ENCODE peak calls at places on chromosomes 11 and 22, in seven cellular contexts. One of them, this sample, is unnamed. For H3K4me1, the result is how much of the 10 kb centered on the place peaks cover.

GRCh38 chr22:42719656-42720262 is 911 bp downstream of the A4GALT start:
- DNase-seq in lower lobe of right lung: no peak
- DNase-seq in HCT116: no peak
- DNase-seq in Panc1: no peak
- DNase-seq in heart left ventricle: peak
- DNase-seq in breast epithelium: no peak
- DNase-seq in A549: no peak
- DNase-seq in this sample: no peak

GRCh38 chr11:70879601-70880285 is 372.6 kb downstream of the SHANK2 start:
- DNase-seq in lower lobe of right lung: no peak
- DNase-seq in HCT116: no peak
- DNase-seq in Panc1: no peak
- DNase-seq in heart left ventricle: no peak
- DNase-seq in breast epithelium: no peak
- DNase-seq in A549: no peak
- DNase-seq in this sample: no peak

GRCh38 chr11:114684636-114685035 is 6.3 kb downstream of the NXPE2 start:
- DNase-seq in lower lobe of right lung: no peak
- DNase-seq in HCT116: no peak
- DNase-seq in Panc1: no peak
- DNase-seq in heart left ventricle: no peak
- DNase-seq in breast epithelium: no peak
- DNase-seq in A549: no peak
- DNase-seq in this sample: no peak

GRCh38 chr11:118691926-118692830 is 12.7 kb upstream of the TREH start:
- DNase-seq in lower lobe of right lung: no peak
- DNase-seq in HCT116: no peak
- DNase-seq in Panc1: no peak
- DNase-seq in heart left ventricle: no peak
- DNase-seq in breast epithelium: peak
- DNase-seq in A549: no peak
- DNase-seq in this sample: peak

GRCh38 chr11:64358907-64359711 is at the start of gene RPS6KA4:
- DNase-seq in lower lobe of right lung: peak
- DNase-seq in HCT116: no peak
- DNase-seq in Panc1: no peak
- DNase-seq in heart left ventricle: peak
- DNase-seq in breast epithelium: peak
- DNase-seq in A549: peak
- DNase-seq in this sample: peak

GRCh38 chr11:126700773-126701554 is 299.6 kb downstream of the KIRREL3 start:
- DNase-seq in lower lobe of right lung: no peak
- DNase-seq in HCT116: no peak
- DNase-seq in Panc1: no peak
- DNase-seq in heart left ventricle: no peak
- DNase-seq in breast epithelium: no peak
- DNase-seq in A549: peak
- DNase-seq in this sample: no peak

GRCh38 chr11:75014129-75014528 is 25.4 kb downstream of the NEU3 start:
- DNase-seq in lower lobe of right lung: no peak
- DNase-seq in HCT116: no peak
- DNase-seq in Panc1: no peak
- DNase-seq in heart left ventricle: peak
- DNase-seq in breast epithelium: no peak
- DNase-seq in A549: peak
- DNase-seq in this sample: no peak

GRCh38 chr22:40414838-40415505 is 44.6 kb downstream of the SGSM3 start:
- DNase-seq in lower lobe of right lung: peak
- DNase-seq in HCT116: no peak
- DNase-seq in Panc1: no peak
- DNase-seq in heart left ventricle: no peak
- DNase-seq in breast epithelium: no peak
- DNase-seq in A549: no peak
- DNase-seq in this sample: no peak

GRCh38 chr22:39723463-39723862 is 152.9 kb downstream of the CACNA1I start:
- DNase-seq in lower lobe of right lung: no peak
- DNase-seq in HCT116: no peak
- DNase-seq in Panc1: no peak
- DNase-seq in heart left ventricle: no peak
- DNase-seq in breast epithelium: no peak
- DNase-seq in A549: no peak
- DNase-seq in this sample: peak

GRCh38 chr11:134098566-134099184 is 29.8 kb downstream of the JAM3 start:
- DNase-seq in lower lobe of right lung: no peak
- DNase-seq in HCT116: peak
- DNase-seq in Panc1: peak
- DNase-seq in heart left ventricle: no peak
- DNase-seq in breast epithelium: no peak
- DNase-seq in A549: peak
- DNase-seq in this sample: no peak

GRCh38 chr11:22938691-22939090 is 78.4 kb upstream of the CCDC179 start:
- DNase-seq in lower lobe of right lung: no peak
- DNase-seq in HCT116: no peak
- DNase-seq in Panc1: no peak
- DNase-seq in heart left ventricle: no peak
- DNase-seq in breast epithelium: no peak
- DNase-seq in A549: no peak
- DNase-seq in this sample: no peak

GRCh38 chr11:61254403-61255025 is 13.5 kb downstream of the PGA5 start:
- DNase-seq in lower lobe of right lung: peak
- DNase-seq in HCT116: peak
- DNase-seq in Panc1: peak
- DNase-seq in heart left ventricle: peak
- DNase-seq in breast epithelium: no peak
- DNase-seq in A549: peak
- DNase-seq in this sample: peak

GRCh38 chr11:80899381-80899780 is 1458.6 kb upstream of the TENM4 start:
- DNase-seq in lower lobe of right lung: no peak
- DNase-seq in HCT116: no peak
- DNase-seq in Panc1: no peak
- DNase-seq in heart left ventricle: no peak
- DNase-seq in breast epithelium: no peak
- DNase-seq in A549: no peak
- DNase-seq in this sample: no peak

GRCh38 chr11:133403900-133404299 is 128.4 kb downstream of the OPCML start:
- DNase-seq in lower lobe of right lung: no peak
- DNase-seq in HCT116: no peak
- DNase-seq in Panc1: no peak
- DNase-seq in heart left ventricle: no peak
- DNase-seq in breast epithelium: no peak
- DNase-seq in A549: peak
- DNase-seq in this sample: no peak

GRCh38 chr11:75639752-75640151 is 29.1 kb downstream of the MAP6 start:
- DNase-seq in lower lobe of right lung: peak
- DNase-seq in HCT116: no peak
- DNase-seq in Panc1: no peak
- DNase-seq in heart left ventricle: peak
- DNase-seq in breast epithelium: peak
- DNase-seq in A549: no peak
- DNase-seq in this sample: peak

GRCh38 chr11:76903325-76903724 is 42.6 kb downstream of the ACER3 start:
- DNase-seq in lower lobe of right lung: no peak
- DNase-seq in HCT116: peak
- DNase-seq in Panc1: no peak
- DNase-seq in heart left ventricle: no peak
- DNase-seq in breast epithelium: no peak
- DNase-seq in A549: no peak
- DNase-seq in this sample: no peak

GRCh38 chr11:100009728-100010127 is 677.4 kb upstream of the ARHGAP42 start:
- DNase-seq in lower lobe of right lung: no peak
- DNase-seq in HCT116: no peak
- DNase-seq in Panc1: no peak
- DNase-seq in heart left ventricle: no peak
- DNase-seq in breast epithelium: no peak
- DNase-seq in A549: no peak
- DNase-seq in this sample: no peak

GRCh38 chr22:46454910-46455269 is 82.5 kb downstream of the CELSR1 start:
- DNase-seq in lower lobe of right lung: no peak
- DNase-seq in HCT116: peak
- DNase-seq in Panc1: peak
- DNase-seq in heart left ventricle: no peak
- DNase-seq in breast epithelium: no peak
- DNase-seq in A549: peak
- DNase-seq in this sample: no peak

GRCh38 chr11:123253909-123254308 is 58.9 kb upstream of the CLMP start:
- DNase-seq in lower lobe of right lung: no peak
- DNase-seq in HCT116: no peak
- DNase-seq in Panc1: no peak
- DNase-seq in heart left ventricle: no peak
- DNase-seq in breast epithelium: no peak
- DNase-seq in A549: no peak
- DNase-seq in this sample: no peak

GRCh38 chr11:71930556-71931244 is 1.9 kb downstream of the RNF121 start:
- DNase-seq in lower lobe of right lung: no peak
- DNase-seq in HCT116: no peak
- DNase-seq in Panc1: no peak
- DNase-seq in heart left ventricle: no peak
- DNase-seq in breast epithelium: no peak
- DNase-seq in A549: no peak
- DNase-seq in this sample: no peak

GRCh38 chr11:36456136-36456535 is 53.9 kb downstream of the TRAF6 start:
- DNase-seq in lower lobe of right lung: no peak
- DNase-seq in HCT116: no peak
- DNase-seq in Panc1: no peak
- DNase-seq in heart left ventricle: no peak
- DNase-seq in breast epithelium: no peak
- DNase-seq in A549: no peak
- DNase-seq in this sample: no peak

GRCh38 chr11:125454047-125454446 is 42.0 kb downstream of the FEZ1 start:
- DNase-seq in lower lobe of right lung: no peak
- DNase-seq in HCT116: no peak
- DNase-seq in Panc1: no peak
- DNase-seq in heart left ventricle: no peak
- DNase-seq in breast epithelium: no peak
- DNase-seq in A549: no peak
- DNase-seq in this sample: no peak

GRCh38 chr11:35151896-35152295 is 12.9 kb downstream of the CD44 start:
- DNase-seq in lower lobe of right lung: no peak
- DNase-seq in HCT116: no peak
- DNase-seq in Panc1: no peak
- DNase-seq in heart left ventricle: no peak
- DNase-seq in breast epithelium: no peak
- DNase-seq in A549: no peak
- DNase-seq in this sample: no peak

GRCh38 chr11:126716456-126717083 is 284.0 kb downstream of the KIRREL3 start:
- DNase-seq in lower lobe of right lung: no peak
- DNase-seq in HCT116: peak
- DNase-seq in Panc1: peak
- DNase-seq in heart left ventricle: no peak
- DNase-seq in breast epithelium: no peak
- DNase-seq in A549: peak
- DNase-seq in this sample: no peak

GRCh38 chr22:23675502-23676415 is 15.1 kb upstream of the RGL4 start:
- DNase-seq in lower lobe of right lung: peak
- DNase-seq in HCT116: no peak
- DNase-seq in Panc1: no peak
- DNase-seq in heart left ventricle: no peak
- DNase-seq in breast epithelium: no peak
- DNase-seq in A549: no peak
- DNase-seq in this sample: peak

GRCh38 chr22:29310065-29310862 is 3.8 kb downstream of the GAS2L1 start:
- DNase-seq in lower lobe of right lung: no peak
- DNase-seq in HCT116: no peak
- DNase-seq in Panc1: no peak
- DNase-seq in heart left ventricle: no peak
- DNase-seq in breast epithelium: no peak
- DNase-seq in A549: no peak
- DNase-seq in this sample: no peak
- H3K4me1 ChIP-seq in lower lobe of right lung: half or more
- H3K4me1 ChIP-seq in HCT116: half or more
- H3K4me1 ChIP-seq in Panc1: under half
- H3K4me1 ChIP-seq in heart left ventricle: half or more
- H3K4me1 ChIP-seq in breast epithelium: under half
- H3K4me1 ChIP-seq in A549: half or more
- H3K4me1 ChIP-seq in this sample: half or more

DNA sequence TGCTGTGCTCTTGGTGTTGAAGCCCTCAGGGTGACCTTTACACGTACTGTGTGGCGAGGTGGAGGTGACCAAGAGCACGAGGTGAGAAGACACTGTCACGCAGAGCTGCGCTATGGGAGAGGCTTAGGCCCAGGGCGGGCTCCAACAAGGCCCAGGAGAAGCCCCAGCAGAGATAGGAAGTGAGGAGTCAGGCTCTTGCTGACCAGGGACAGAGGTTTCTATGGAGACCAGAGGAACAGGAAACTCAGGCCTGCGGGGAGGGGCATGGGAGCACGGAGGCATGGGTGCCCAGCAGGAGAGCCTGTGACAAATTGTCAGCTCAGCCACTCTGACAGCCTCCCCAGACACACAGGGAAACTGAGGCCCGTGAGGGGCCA is 15.8 kb downstream of the DGKZ start:
- DNase-seq in lower lobe of right lung: peak
- DNase-seq in HCT116: no peak
- DNase-seq in Panc1: no peak
- DNase-seq in heart left ventricle: peak
- DNase-seq in breast epithelium: peak
- DNase-seq in A549: peak
- DNase-seq in this sample: peak
- H3K4me3 ChIP-seq in lower lobe of right lung: peak
- H3K4me3 ChIP-seq in HCT116: no peak
- H3K4me3 ChIP-seq in Panc1: no peak
- H3K4me3 ChIP-seq in heart left ventricle: peak
- H3K4me3 ChIP-seq in breast epithelium: peak
- H3K4me3 ChIP-seq in A549: no peak
- H3K4me3 ChIP-seq in this sample: no peak

GRCh38 chr22:26615149-26615548 is 2.7 kb downstream of the CRYBB1 start:
- DNase-seq in lower lobe of right lung: no peak
- DNase-seq in HCT116: no peak
- DNase-seq in Panc1: no peak
- DNase-seq in heart left ventricle: no peak
- DNase-seq in breast epithelium: no peak
- DNase-seq in A549: no peak
- DNase-seq in this sample: no peak
- H3K4me1 ChIP-seq in lower lobe of right lung: under half
- H3K4me1 ChIP-seq in HCT116: under half
- H3K4me1 ChIP-seq in Panc1: under half
- H3K4me1 ChIP-seq in heart left ventricle: under half
- H3K4me1 ChIP-seq in breast epithelium: under half
- H3K4me1 ChIP-seq in A549: under half
- H3K4me1 ChIP-seq in this sample: under half

GRCh38 chr11:13008625-13009475 is at the start of gene RASSF10:
- DNase-seq in lower lobe of right lung: peak
- DNase-seq in HCT116: no peak
- DNase-seq in Panc1: no peak
- DNase-seq in heart left ventricle: peak
- DNase-seq in breast epithelium: peak
- DNase-seq in A549: peak
- DNase-seq in this sample: peak

GRCh38 chr11:13011366-13012036 is 2.4 kb downstream of the RASSF10 start:
- DNase-seq in lower lobe of right lung: no peak
- DNase-seq in HCT116: no peak
- DNase-seq in Panc1: no peak
- DNase-seq in heart left ventricle: no peak
- DNase-seq in breast epithelium: no peak
- DNase-seq in A549: no peak
- DNase-seq in this sample: no peak

GRCh38 chr11:13010737-13011342 is 1.7 kb downstream of the RASSF10 start:
- DNase-seq in lower lobe of right lung: peak
- DNase-seq in HCT116: no peak
- DNase-seq in Panc1: no peak
- DNase-seq in heart left ventricle: peak
- DNase-seq in breast epithelium: peak
- DNase-seq in A549: no peak
- DNase-seq in this sample: peak

GRCh38 chr11:13009476-13009920 is 382 bp downstream of the RASSF10 start:
- DNase-seq in lower lobe of right lung: no peak
- DNase-seq in HCT116: no peak
- DNase-seq in Panc1: no peak
- DNase-seq in heart left ventricle: no peak
- DNase-seq in breast epithelium: no peak
- DNase-seq in A549: no peak
- DNase-seq in this sample: no peak

GRCh38 chr11:13009921-13010736 is 1.0 kb downstream of the RASSF10 start:
- DNase-seq in lower lobe of right lung: peak
- DNase-seq in HCT116: no peak
- DNase-seq in Panc1: no peak
- DNase-seq in heart left ventricle: no peak
- DNase-seq in breast epithelium: no peak
- DNase-seq in A549: peak
- DNase-seq in this sample: peak
- H3K4me3 ChIP-seq in lower lobe of right lung: peak
- H3K4me3 ChIP-seq in HCT116: no peak
- H3K4me3 ChIP-seq in Panc1: no peak
- H3K4me3 ChIP-seq in heart left ventricle: peak
- H3K4me3 ChIP-seq in breast epithelium: peak
- H3K4me3 ChIP-seq in A549: peak
- H3K4me3 ChIP-seq in this sample: peak

This sample was measured in upper lobe of right lung.